ENCODE peak calls at places on chromosomes 3 and 15, in nine cellular contexts. A, P, U, V, H, Y, T, M and N are unnamed samples. For H3K4me1 and H3K27me3, the result is how much of the 10 kb centered on the place peaks cover.

GRCh38 chr15:40055576-40056293 is 16.8 kb upstream of the SRP14 start:
- DNase-seq in A (no peak), P (no peak), U (no peak), V (no peak), H (no peak), Y (peak), T (peak), M (peak), N (peak)

GRCh38 chr15:74156678-74157411 is 16.7 kb upstream of the ISLR start:
- DNase-seq in A (no peak), P (no peak), U (no peak), V (no peak), H (peak), Y (no peak), T (peak), M (no peak), N (no peak)

GRCh38 chr3:157447026-157447694 is 10.5 kb downstream of the PTX3 start:
- DNase-seq in A (no peak), P (no peak), U (no peak), V (peak), H (peak), Y (no peak), T (no peak), M (no peak), N (no peak)

GRCh38 chr3:155218470-155218869 is 75.0 kb downstream of the STRIT1 start:
- DNase-seq in A (no peak), P (no peak), U (no peak), V (no peak), H (no peak), Y (no peak), T (no peak), M (no peak), N (no peak)

GRCh38 chr3:156816091-156816793 is 9.9 kb upstream of the LEKR1 start:
- DNase-seq in A (peak), P (peak), U (no peak), V (no peak), H (peak), Y (no peak), T (peak), M (peak), N (peak)

GRCh38 chr15:100120111-100120510 is 221.7 kb downstream of the ADAMTS17 start:
- DNase-seq in A (no peak), P (no peak), U (no peak), V (no peak), H (no peak), Y (no peak), T (no peak), M (no peak), N (no peak)

GRCh38 chr15:58232273-58233065 is 94.3 kb downstream of the AQP9 start:
- DNase-seq in A (no peak), P (no peak), U (no peak), V (peak), H (no peak), Y (no peak), T (no peak), M (no peak), N (no peak)

GRCh38 chr3:188656196-188656982 is 502.4 kb downstream of the LPP start:
- DNase-seq in A (no peak), P (no peak), U (no peak), V (peak), H (no peak), Y (no peak), T (no peak), M (no peak), N (no peak)

GRCh38 chr15:70799667-70800450 is 36.5 kb upstream of the UACA start:
- DNase-seq in A (no peak), P (no peak), U (peak), V (peak), H (peak), Y (no peak), T (no peak), M (no peak), N (peak)

GRCh38 chr3:194993896-194994295 is 277.1 kb downstream of the XXYLT1 start:
- DNase-seq in A (peak), P (no peak), U (no peak), V (no peak), H (no peak), Y (peak), T (no peak), M (no peak), N (peak)

GRCh38 chr15:50107591-50108408 is 11.2 kb downstream of the ATP8B4 start:
- DNase-seq in A (no peak), P (no peak), U (peak), V (no peak), H (no peak), Y (no peak), T (no peak), M (no peak), N (no peak)

GRCh38 chr3:180059351-180059750 is 22.6 kb upstream of the PEX5L start:
- DNase-seq in A (no peak), P (no peak), U (no peak), V (peak), H (no peak), Y (no peak), T (no peak), M (no peak), N (no peak)

GRCh38 chr15:82919231-82919886 is 33.2 kb downstream of the HOMER2 start:
- DNase-seq in A (no peak), P (no peak), U (peak), V (peak), H (no peak), Y (no peak), T (peak), M (peak), N (no peak)

GRCh38 chr3:152302521-152303021 is 33.8 kb downstream of the MBNL1 start:
- DNase-seq in A (no peak), P (no peak), U (no peak), V (peak), H (peak), Y (no peak), T (peak), M (peak), N (no peak)
- H3K4me3 ChIP-seq in A (no peak), P (no peak), U (no peak), V (no peak), H (no peak), Y (peak), T (peak), M (peak), N (no peak)

GRCh38 chr3:107212709-107213664 is 164.3 kb upstream of the CCDC54 start:
- DNase-seq in A (no peak), P (no peak), U (no peak), V (no peak), H (no peak), Y (no peak), T (no peak), M (no peak), N (no peak)
- H3K4me1 ChIP-seq in A (under half), P (under half), U (under half), V (under half), H (under half), Y (under half), T (under half), M (half or more), N (under half)

GRCh38 chr15:77649019-77649418 is 16.3 kb upstream of the LINGO1 start:
- DNase-seq in A (no peak), P (no peak), U (no peak), V (no peak), H (no peak), Y (no peak), T (no peak), M (no peak), N (no peak)
- H3K27me3 ChIP-seq in A (under half), P (under half), U (under half), V (under half), H (under half), Y (under half), T (under half), M (under half), N (under half)

GRCh38 chr3:12921736-12922135 is 80.4 kb upstream of the RPL32 start:
- DNase-seq in A (no peak), P (no peak), U (no peak), V (no peak), H (no peak), Y (no peak), T (no peak), M (no peak), N (no peak)
- H3K4me3 ChIP-seq in A (no peak), P (no peak), U (no peak), V (no peak), H (no peak), Y (no peak), T (no peak), M (no peak), N (no peak)

DNA sequence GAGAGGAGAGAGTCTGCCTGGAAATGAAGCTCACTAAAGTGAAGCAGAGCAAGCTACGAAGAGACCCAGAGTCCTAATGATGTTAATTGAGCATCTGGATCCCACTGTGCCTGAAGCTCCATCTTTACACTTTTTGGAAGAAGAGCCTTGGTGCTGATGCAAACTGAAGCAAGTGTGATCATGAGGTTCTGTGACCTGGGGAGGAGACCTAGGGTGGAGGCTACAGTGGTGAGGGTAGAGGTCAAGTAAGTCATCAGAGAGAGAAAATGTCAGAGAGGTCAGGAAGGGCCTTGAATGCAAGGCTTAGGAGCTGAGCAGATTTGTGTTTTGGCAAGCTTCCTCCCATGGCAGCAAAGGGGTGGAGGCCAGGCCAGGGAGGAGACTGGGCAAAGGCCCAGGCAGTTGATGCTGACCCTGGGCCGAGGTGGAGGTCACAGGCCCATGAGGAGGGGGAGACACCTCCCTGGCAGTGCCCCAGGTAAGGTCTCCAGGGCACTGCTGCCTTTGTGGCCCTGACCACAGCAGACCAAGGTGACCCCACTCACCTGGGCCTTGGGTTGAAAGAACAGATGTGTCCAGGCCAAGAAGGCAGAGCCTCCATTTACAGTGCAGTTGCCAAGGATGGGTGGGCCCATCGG is 1.6 kb downstream of the GRIP2 start:
- DNase-seq in A (no peak), P (no peak), U (no peak), V (no peak), H (no peak), Y (no peak), T (peak), M (no peak), N (no peak)
- H3K4me1 ChIP-seq in A (under half), P (under half), U (under half), V (under half), H (under half), Y (under half), T (under half), M (half or more), N (under half)

GRCh38 chr15:66180706-66181105 is 72.8 kb downstream of the MEGF11 start:
- DNase-seq in A (no peak), P (no peak), U (no peak), V (no peak), H (no peak), Y (no peak), T (no peak), M (no peak), N (no peak)
- H3K27me3 ChIP-seq in A (under half), P (under half), U (under half), V (under half), H (under half), Y (under half), T (half or more), M (half or more), N (under half)

GRCh38 chr3:87173071-87173470 is 54.0 kb upstream of the CHMP2B start:
- DNase-seq in A (no peak), P (no peak), U (no peak), V (no peak), H (peak), Y (no peak), T (no peak), M (no peak), N (no peak)

GRCh38 chr3:87164245-87164644 is 62.9 kb upstream of the CHMP2B start:
- DNase-seq in A (no peak), P (no peak), U (no peak), V (no peak), H (no peak), Y (no peak), T (no peak), M (no peak), N (no peak)

GRCh38 chr3:87173776-87174175 is 53.3 kb upstream of the CHMP2B start:
- DNase-seq in A (no peak), P (no peak), U (no peak), V (no peak), H (no peak), Y (no peak), T (no peak), M (no peak), N (no peak)

DNA sequence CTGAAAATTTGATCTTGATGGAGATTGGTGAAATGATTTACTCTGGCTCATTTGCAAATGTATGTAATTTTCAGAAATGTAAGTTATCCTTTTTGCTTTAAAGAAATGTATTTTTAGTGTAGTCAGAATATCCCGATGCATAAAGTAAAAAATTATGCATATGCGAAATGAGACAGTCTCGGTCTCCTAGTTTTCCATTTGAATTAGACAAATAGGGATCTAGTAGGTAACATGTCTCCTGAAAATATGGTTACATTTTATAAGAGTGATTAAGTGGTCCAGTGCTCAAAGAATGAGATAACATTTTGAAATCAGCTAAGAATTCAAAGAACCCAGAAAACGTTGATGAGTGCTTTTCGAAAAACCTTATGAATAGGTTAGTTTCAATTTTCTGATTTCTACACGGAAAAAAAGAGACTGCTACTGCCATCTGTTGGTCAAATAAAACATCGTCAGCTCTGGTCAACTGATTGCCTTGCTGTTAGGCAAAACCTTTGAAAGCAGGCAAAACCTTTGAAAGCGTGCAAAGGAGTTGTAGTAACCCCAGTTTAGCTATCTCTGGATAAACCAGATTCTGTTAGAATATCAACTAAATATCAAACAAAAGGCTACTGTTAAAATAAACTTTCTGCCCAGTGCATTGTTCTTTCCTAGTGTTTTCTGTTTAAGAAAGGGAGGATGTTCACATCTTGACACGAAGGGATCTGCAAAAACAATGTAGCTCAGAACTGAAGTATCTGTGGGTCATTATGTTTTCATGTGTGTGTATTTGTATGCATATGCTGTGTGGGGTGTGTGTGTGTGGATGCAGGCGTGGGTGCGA is 59.3 kb upstream of the CHMP2B start:
- DNase-seq in A (no peak), P (peak), U (peak), V (peak), H (peak), Y (no peak), T (no peak), M (no peak), N (peak)
- H3K4me3 ChIP-seq in A (no peak), P (no peak), U (peak), V (peak), H (no peak), Y (no peak), T (peak), M (peak), N (no peak)

DNA sequence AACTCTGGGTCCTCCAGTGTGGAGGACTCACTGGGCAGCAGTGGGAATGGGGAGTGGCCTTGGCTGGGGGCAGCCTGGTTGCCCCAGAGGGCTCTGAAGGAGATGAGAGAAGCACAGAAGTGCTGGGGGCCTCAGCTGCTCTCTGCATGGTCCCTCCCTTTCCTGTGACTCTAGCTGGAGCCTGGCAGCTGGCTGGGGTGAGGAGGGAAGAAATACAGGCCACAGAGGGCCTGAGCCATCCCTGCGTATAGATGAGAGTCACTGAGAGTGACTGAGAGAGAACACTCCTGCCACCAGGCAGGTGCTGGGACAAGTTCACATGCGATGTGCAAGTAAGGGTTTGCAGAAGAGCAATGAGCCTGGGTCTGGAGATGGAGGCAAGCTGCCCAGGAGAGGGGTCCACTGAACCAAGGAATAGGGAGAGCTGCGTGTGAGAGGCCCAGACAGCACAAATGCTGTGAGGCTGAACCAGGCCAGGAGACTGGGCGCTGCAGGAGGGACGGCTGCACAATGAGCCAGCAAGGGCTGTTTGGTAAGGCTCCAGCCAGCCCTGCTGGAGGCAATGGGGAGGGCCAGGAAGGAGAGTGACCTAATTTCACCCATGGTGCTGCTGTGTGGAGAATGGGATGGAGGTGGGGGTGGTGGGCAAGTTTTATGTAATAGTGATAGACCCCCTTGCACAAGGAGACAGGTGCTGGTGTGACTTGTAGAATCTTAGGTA is 87.2 kb downstream of the CLSTN2 start:
- DNase-seq in A (no peak), P (no peak), U (no peak), V (no peak), H (no peak), Y (no peak), T (peak), M (peak), N (no peak)
- H3K4me1 ChIP-seq in A (under half), P (under half), U (under half), V (under half), H (under half), Y (under half), T (under half), M (under half), N (under half)

GRCh38 chr3:138938056-138938876 is 8.7 kb downstream of the FOXL2 start:
- DNase-seq in A (no peak), P (no peak), U (no peak), V (no peak), H (no peak), Y (no peak), T (no peak), M (no peak), N (peak)
- H3K27me3 ChIP-seq in A (under half), P (half or more), U (under half), V (under half), H (half or more), Y (half or more), T (half or more), M (half or more), N (half or more)

GRCh38 chr3:129604942-129605592 is 1.4 kb downstream of the PLXND1 start:
- DNase-seq in A (no peak), P (no peak), U (no peak), V (no peak), H (peak), Y (no peak), T (no peak), M (no peak), N (peak)

GRCh38 chr3:129602730-129603560 is 3.5 kb downstream of the PLXND1 start:
- DNase-seq in A (no peak), P (no peak), U (peak), V (no peak), H (peak), Y (peak), T (peak), M (peak), N (peak)

GRCh38 chr3:129602309-129602708 is 4.2 kb downstream of the PLXND1 start:
- DNase-seq in A (no peak), P (no peak), U (no peak), V (no peak), H (no peak), Y (no peak), T (no peak), M (no peak), N (peak)

GRCh38 chr3:129604223-129604941 is 2.1 kb downstream of the PLXND1 start:
- DNase-seq in A (no peak), P (no peak), U (no peak), V (no peak), H (no peak), Y (no peak), T (no peak), M (no peak), N (no peak)

GRCh38 chr3:129603561-129603942 is 2.9 kb downstream of the PLXND1 start:
- DNase-seq in A (no peak), P (no peak), U (no peak), V (no peak), H (no peak), Y (no peak), T (no peak), M (no peak), N (no peak)
- H3K4me3 ChIP-seq in A (no peak), P (no peak), U (peak), V (no peak), H (no peak), Y (peak), T (peak), M (peak), N (no peak)